ENCODE peak calls at places on chromosomes 4 and X, in six cellular contexts. E, H, S, V, O and P are unnamed samples.

GRCh38 chr4:92447265-92447905 is 143.6 kb downstream of the GRID2 start:
- DNase-seq in E (no peak), H (no peak), S (peak; percentile 40), V (no peak), O (no peak), P (peak; percentile 42)

GRCh38 chr4:26372525-26373172 is 51.8 kb downstream of the RBPJ start:
- DNase-seq in E (no peak), H (no peak), S (peak; percentile 83), V (no peak), O (no peak), P (peak; percentile 85)

GRCh38 chr4:87037921-87038320 is 103.1 kb downstream of the AFF1 start:
- DNase-seq in E (no peak), H (no peak), S (no peak), V (peak; percentile 13), O (no peak), P (peak; percentile 3)

GRCh38 chr4:184811484-184812180 is 14.1 kb downstream of the ACSL1 start:
- DNase-seq in E (no peak), H (peak; percentile 78), S (peak; percentile 68), V (no peak), O (no peak), P (no peak)

GRCh38 chrX:102651242-102651967 is at the start of gene GPRASP1:
- DNase-seq in E (no peak), H (peak; percentile 57), S (peak; percentile 41), V (no peak), O (peak; percentile 72), P (peak; percentile 43)

GRCh38 chrX:104137496-104137895 is 19.3 kb downstream of the SLC25A53 start:
- DNase-seq in E (no peak), H (no peak), S (no peak), V (no peak), O (no peak), P (peak; percentile 32)

GRCh38 chrX:132443196-132443595 is 45.6 kb downstream of the MBNL3 start:
- DNase-seq in E (no peak), H (no peak), S (no peak), V (no peak), O (no peak), P (no peak)

GRCh38 chr4:141133146-141134006 is at the start of gene RNF150:
- DNase-seq in E (peak; percentile 83), H (peak; percentile 68), S (peak; percentile 86), V (peak; percentile 84), O (peak; percentile 64), P (peak; percentile 95)

GRCh38 chr4:119643306-119644042 is 14.9 kb upstream of the PDE5A start:
- DNase-seq in E (no peak), H (no peak), S (no peak), V (no peak), O (no peak), P (no peak)

GRCh38 chrX:118228041-118228440 is 111.4 kb upstream of the KLHL13 start:
- DNase-seq in E (no peak), H (no peak), S (no peak), V (no peak), O (no peak), P (no peak)

GRCh38 chrX:18348047-18348446 is 6.4 kb downstream of the SCML2 start:
- DNase-seq in E (peak; percentile 14), H (no peak), S (no peak), V (no peak), O (no peak), P (peak; percentile 64)

GRCh38 chr4:83364312-83364711 is 29.7 kb upstream of the HPSE start:
- DNase-seq in E (no peak), H (no peak), S (no peak), V (no peak), O (no peak), P (no peak)

GRCh38 chrX:31154941-31155340 is 83.1 kb upstream of the FTHL17 start:
- DNase-seq in E (no peak), H (no peak), S (no peak), V (no peak), O (no peak), P (peak; percentile 52)

GRCh38 chrX:138897621-138898492 is 186.3 kb upstream of the FGF13 start:
- DNase-seq in E (no peak), H (no peak), S (no peak), V (no peak), O (no peak), P (no peak)

GRCh38 chr4:65033899-65034298 is 624.6 kb upstream of the TECRL start:
- DNase-seq in E (no peak), H (no peak), S (no peak), V (no peak), O (no peak), P (peak; percentile 80)

GRCh38 chr4:94332983-94333590 is 9.5 kb downstream of the HPGDS start:
- DNase-seq in E (no peak), H (no peak), S (peak; percentile 31), V (no peak), O (no peak), P (peak; percentile 5)

GRCh38 chr4:147777456-147778091 is 45.7 kb downstream of the ARHGAP10 start:
- DNase-seq in E (peak; percentile 32), H (no peak), S (no peak), V (no peak), O (no peak), P (no peak)

GRCh38 chr4:54516556-54517215 is 141.1 kb upstream of the KIT start:
- DNase-seq in E (no peak), H (no peak), S (no peak), V (no peak), O (no peak), P (no peak)

GRCh38 chrX:87528487-87528886 is 10.9 kb downstream of the KLHL4 start:
- DNase-seq in E (no peak), H (no peak), S (no peak), V (no peak), O (no peak), P (no peak)

GRCh38 chr4:951594-952468 is 19.6 kb downstream of the TMEM175 start:
- DNase-seq in E (no peak), H (no peak), S (no peak), V (no peak), O (no peak), P (no peak)

GRCh38 chrX:16743604-16744325 is 24.4 kb downstream of the SYAP1 start:
- DNase-seq in E (peak; percentile 14), H (no peak), S (peak; percentile 68), V (no peak), O (no peak), P (no peak)

GRCh38 chr4:138235419-138235952 is 6.7 kb downstream of the SLC7A11 start:
- DNase-seq in E (no peak), H (no peak), S (peak; percentile 83), V (no peak), O (no peak), P (no peak)

GRCh38 chr4:26248647-26249046 is 72.2 kb upstream of the RBPJ start:
- DNase-seq in E (no peak), H (no peak), S (peak; percentile 81), V (peak; percentile 25), O (no peak), P (peak; percentile 81)

GRCh38 chr4:4762909-4763814 is 96.3 kb upstream of the MSX1 start:
- DNase-seq in E (no peak), H (no peak), S (peak; percentile 83), V (no peak), O (no peak), P (peak; percentile 3)